ENCODE peak calls at places on chromosomes 6 and 20, in six cellular contexts. One of them, this sample, is unnamed.

GRCh38 chr20:55584964-55585363 is 420.4 kb downstream of the CBLN4 start:
- DNase-seq in adrenal gland: no peak
- DNase-seq in lung: no peak
- DNase-seq in upper lobe of right lung: no peak
- DNase-seq in SK-N-SH: no peak
- DNase-seq in IMR-90: no peak
- DNase-seq in this sample: no peak

GRCh38 chr20:5001174-5002076 is at the start of gene SLC23A2:
- DNase-seq in SK-N-SH: peak; percentile 94
- DNase-seq in IMR-90: no peak
- DNase-seq in adrenal gland: peak; percentile 66
- DNase-seq in upper lobe of right lung: peak; percentile 79
- DNase-seq in lung: peak; percentile 30
- DNase-seq in this sample: peak; percentile 35

GRCh38 chr20:41340327-41341055 is at the start of gene LPIN3:
- DNase-seq in IMR-90: peak; percentile 63
- DNase-seq in upper lobe of right lung: peak; percentile 94
- DNase-seq in adrenal gland: peak; percentile 91
- DNase-seq in SK-N-SH: peak; percentile 84
- DNase-seq in lung: peak; percentile 90
- DNase-seq in this sample: no peak

GRCh38 chr6:32685603-32686002 is 19.1 kb upstream of the HLA-DQB1 start:
- DNase-seq in lung: no peak
- DNase-seq in SK-N-SH: no peak
- DNase-seq in IMR-90: peak; percentile 39
- DNase-seq in upper lobe of right lung: no peak
- DNase-seq in adrenal gland: no peak
- DNase-seq in this sample: no peak

GRCh38 chr20:23544133-23544532 is 24.2 kb downstream of the CST9L start:
- DNase-seq in IMR-90: no peak
- DNase-seq in SK-N-SH: no peak
- DNase-seq in upper lobe of right lung: no peak
- DNase-seq in adrenal gland: no peak
- DNase-seq in lung: no peak
- DNase-seq in this sample: no peak

GRCh38 chr6:155309150-155309549 is 5.1 kb downstream of the TFB1M start:
- DNase-seq in lung: no peak
- DNase-seq in SK-N-SH: no peak
- DNase-seq in IMR-90: peak; percentile 23
- DNase-seq in upper lobe of right lung: no peak
- DNase-seq in adrenal gland: no peak
- DNase-seq in this sample: no peak

GRCh38 chr6:44969446-44970175 is 358.5 kb upstream of the RUNX2 start:
- DNase-seq in IMR-90: peak; percentile 13
- DNase-seq in upper lobe of right lung: no peak
- DNase-seq in lung: no peak
- DNase-seq in SK-N-SH: no peak
- DNase-seq in adrenal gland: no peak
- DNase-seq in this sample: no peak

GRCh38 chr6:13709698-13710551 is 1.7 kb downstream of the RANBP9 start:
- DNase-seq in IMR-90: peak; percentile 79
- DNase-seq in upper lobe of right lung: no peak
- DNase-seq in lung: no peak
- DNase-seq in SK-N-SH: peak; percentile 40
- DNase-seq in adrenal gland: no peak
- DNase-seq in this sample: no peak

GRCh38 chr6:7035837-7036249 is 71.9 kb upstream of the RREB1 start:
- DNase-seq in SK-N-SH: no peak
- DNase-seq in adrenal gland: no peak
- DNase-seq in IMR-90: no peak
- DNase-seq in upper lobe of right lung: no peak
- DNase-seq in lung: no peak
- DNase-seq in this sample: no peak

GRCh38 chr20:36461600-36462439 is 79.5 kb upstream of the MYL9 start:
- DNase-seq in lung: peak; percentile 55
- DNase-seq in IMR-90: peak; percentile 42
- DNase-seq in SK-N-SH: peak; percentile 78
- DNase-seq in adrenal gland: peak; percentile 83
- DNase-seq in upper lobe of right lung: peak; percentile 82
- DNase-seq in this sample: no peak

GRCh38 chr6:142292191-142292924 is 9.4 kb upstream of the ADGRG6 start:
- DNase-seq in IMR-90: no peak
- DNase-seq in SK-N-SH: no peak
- DNase-seq in upper lobe of right lung: no peak
- DNase-seq in adrenal gland: no peak
- DNase-seq in lung: no peak
- DNase-seq in this sample: no peak

GRCh38 chr6:79824231-79824630 is 123.1 kb downstream of the ELOVL4 start:
- DNase-seq in IMR-90: no peak
- DNase-seq in SK-N-SH: no peak
- DNase-seq in upper lobe of right lung: no peak
- DNase-seq in adrenal gland: no peak
- DNase-seq in lung: no peak
- DNase-seq in this sample: no peak

GRCh38 chr6:150409576-150410066 is 40.8 kb downstream of the IYD start:
- DNase-seq in SK-N-SH: no peak
- DNase-seq in lung: peak; percentile 77
- DNase-seq in IMR-90: no peak
- DNase-seq in adrenal gland: peak; percentile 79
- DNase-seq in upper lobe of right lung: no peak
- DNase-seq in this sample: no peak

GRCh38 chr6:34275128-34275804 is 26.5 kb upstream of the SMIM29 start:
- DNase-seq in SK-N-SH: no peak
- DNase-seq in upper lobe of right lung: no peak
- DNase-seq in lung: no peak
- DNase-seq in IMR-90: no peak
- DNase-seq in adrenal gland: no peak
- DNase-seq in this sample: no peak

GRCh38 chr20:19498756-19499155 is 259.3 kb upstream of the RIN2 start:
- DNase-seq in upper lobe of right lung: no peak
- DNase-seq in adrenal gland: no peak
- DNase-seq in SK-N-SH: no peak
- DNase-seq in IMR-90: no peak
- DNase-seq in lung: no peak
- DNase-seq in this sample: no peak

GRCh38 chr6:6820688-6821238 is 232.2 kb downstream of the LY86 start:
- DNase-seq in SK-N-SH: no peak
- DNase-seq in lung: no peak
- DNase-seq in IMR-90: no peak
- DNase-seq in upper lobe of right lung: no peak
- DNase-seq in adrenal gland: no peak
- DNase-seq in this sample: no peak

GRCh38 chr6:118709859-118710350 is 58.5 kb upstream of the CEP85L start:
- DNase-seq in SK-N-SH: no peak
- DNase-seq in adrenal gland: peak; percentile 57
- DNase-seq in upper lobe of right lung: no peak
- DNase-seq in lung: peak; percentile 32
- DNase-seq in IMR-90: peak; percentile 86
- DNase-seq in this sample: no peak

GRCh38 chr6:127716425-127716930 is 139.5 kb downstream of the C6orf58 start:
- DNase-seq in lung: no peak
- DNase-seq in upper lobe of right lung: no peak
- DNase-seq in IMR-90: no peak
- DNase-seq in adrenal gland: no peak
- DNase-seq in SK-N-SH: no peak
- DNase-seq in this sample: no peak

GRCh38 chr6:148999921-149000589 is 253.2 kb downstream of the UST start:
- DNase-seq in upper lobe of right lung: no peak
- DNase-seq in lung: peak; percentile 62
- DNase-seq in IMR-90: peak; percentile 87
- DNase-seq in SK-N-SH: no peak
- DNase-seq in adrenal gland: peak; percentile 96
- DNase-seq in this sample: no peak

GRCh38 chr6:46882622-46883021 is 39.1 kb downstream of the ADGRF5 start:
- DNase-seq in adrenal gland: no peak
- DNase-seq in upper lobe of right lung: no peak
- DNase-seq in lung: no peak
- DNase-seq in IMR-90: no peak
- DNase-seq in SK-N-SH: no peak
- DNase-seq in this sample: no peak

GRCh38 chr20:25173886-25174308 is 21.6 kb upstream of the ENTPD6 start:
- DNase-seq in lung: no peak
- DNase-seq in upper lobe of right lung: no peak
- DNase-seq in SK-N-SH: no peak
- DNase-seq in adrenal gland: no peak
- DNase-seq in IMR-90: no peak
- DNase-seq in this sample: no peak

DNA sequence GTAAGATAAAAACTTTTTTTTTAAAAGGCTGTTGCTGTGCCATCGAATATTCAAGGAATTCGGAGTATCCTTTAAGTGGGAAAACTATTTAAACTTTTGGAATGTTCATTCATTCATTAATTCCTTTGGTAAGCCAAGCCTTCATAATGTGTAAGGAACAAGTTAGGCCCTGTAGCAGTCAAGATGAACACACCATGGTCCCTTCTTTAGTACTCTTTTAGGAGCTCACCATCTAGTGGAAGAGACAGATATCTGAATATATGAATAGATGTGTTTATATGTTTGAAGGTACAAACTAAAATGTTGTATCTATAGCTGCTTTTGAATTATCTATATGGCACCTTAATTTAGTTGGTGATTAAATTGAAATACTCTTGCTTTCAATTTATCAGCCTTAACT is 5.8 kb downstream of the SPO11 start:
- DNase-seq in SK-N-SH: no peak
- DNase-seq in IMR-90: no peak
- DNase-seq in upper lobe of right lung: no peak
- DNase-seq in adrenal gland: no peak
- DNase-seq in lung: no peak
- DNase-seq in this sample: no peak
- TF ChIP-seq CTCF in SK-N-SH: no peak
- TF ChIP-seq CTCF in IMR-90: no peak
- TF ChIP-seq CTCF in upper lobe of right lung: no peak
- TF ChIP-seq CTCF in adrenal gland: no peak
- TF ChIP-seq CTCF in lung: no peak
- TF ChIP-seq CTCF in this sample: peak; percentile 17

GRCh38 chr6:125748534-125749111 is 809 bp upstream of the HEY2 start:
- DNase-seq in SK-N-SH: peak; percentile 36
- DNase-seq in upper lobe of right lung: no peak
- DNase-seq in adrenal gland: peak; percentile 53
- DNase-seq in lung: no peak
- DNase-seq in IMR-90: peak; percentile 10
- DNase-seq in this sample: no peak

GRCh38 chr6:125750692-125751333 is 1.4 kb downstream of the HEY2 start:
- DNase-seq in SK-N-SH: no peak
- DNase-seq in upper lobe of right lung: no peak
- DNase-seq in lung: no peak
- DNase-seq in IMR-90: no peak
- DNase-seq in adrenal gland: no peak
- DNase-seq in this sample: no peak

GRCh38 chr6:125747589-125748533 is 1.6 kb upstream of the HEY2 start:
- DNase-seq in adrenal gland: peak; percentile 58
- DNase-seq in lung: no peak
- DNase-seq in upper lobe of right lung: peak; percentile 71
- DNase-seq in IMR-90: no peak
- DNase-seq in SK-N-SH: peak; percentile 52
- DNase-seq in this sample: no peak

GRCh38 chr6:125749864-125750691 is 646 bp downstream of the HEY2 start:
- DNase-seq in upper lobe of right lung: no peak
- DNase-seq in IMR-90: no peak
- DNase-seq in adrenal gland: no peak
- DNase-seq in lung: no peak
- DNase-seq in SK-N-SH: no peak
- DNase-seq in this sample: peak; percentile 42

DNA sequence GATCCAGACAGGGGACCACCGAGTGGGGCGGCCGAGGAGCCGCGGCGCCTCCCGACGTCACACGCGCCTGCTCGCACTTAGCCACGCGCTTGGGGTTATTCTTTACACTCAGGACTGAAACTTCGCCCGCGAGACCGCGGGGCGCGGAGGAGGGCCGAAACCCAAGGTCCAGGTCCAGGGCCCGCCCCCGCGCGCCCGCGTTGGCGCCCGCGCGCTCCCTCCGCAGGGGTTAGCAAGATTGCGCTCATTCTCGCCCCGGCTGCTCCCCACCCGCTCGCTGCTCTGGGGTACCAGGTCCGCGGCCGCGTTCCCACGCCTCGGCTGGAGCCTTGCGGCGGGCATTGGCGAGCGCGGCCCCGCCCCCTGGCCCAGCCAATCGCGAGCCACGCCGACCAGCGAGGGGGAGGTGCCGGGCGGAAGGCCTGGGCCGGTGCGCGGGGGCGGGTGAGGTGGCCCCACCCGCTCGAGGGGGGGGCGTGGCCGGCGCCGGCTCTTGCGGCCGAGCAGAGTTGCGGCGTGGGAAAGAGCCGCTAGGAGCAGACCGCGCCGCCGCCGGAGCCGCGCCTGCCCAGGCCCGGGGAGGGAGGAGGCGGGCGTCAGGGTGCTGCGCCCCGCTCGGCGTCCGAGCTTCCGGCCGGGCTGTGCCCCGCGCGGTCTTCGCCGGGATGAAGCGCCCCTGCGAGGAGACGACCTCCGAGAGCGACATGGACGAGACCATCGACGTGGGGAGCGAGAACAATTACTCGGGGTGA is at the start of gene HEY2:
- DNase-seq in SK-N-SH: peak; percentile 99
- DNase-seq in adrenal gland: peak; percentile 92
- DNase-seq in IMR-90: peak; percentile 81
- DNase-seq in upper lobe of right lung: peak; percentile 97
- DNase-seq in lung: peak; percentile 90
- DNase-seq in this sample: peak; percentile 87
- H3K27me3 ChIP-seq in SK-N-SH: peaks cover 67% of the 10 kb centered on the region
- H3K27me3 ChIP-seq in adrenal gland: peaks cover 45% of the 10 kb centered on the region
- H3K27me3 ChIP-seq in IMR-90: peaks cover 64% of the 10 kb centered on the region
- H3K27me3 ChIP-seq in upper lobe of right lung: peaks cover 86% of the 10 kb centered on the region
- H3K27me3 ChIP-seq in lung: no peaks in the 10 kb centered on the region
- H3K27me3 ChIP-seq in this sample: no peaks in the 10 kb centered on the region

GRCh38 chr6:168825226-168826077 is 384.5 kb downstream of the SMOC2 start:
- DNase-seq in SK-N-SH: no peak
- DNase-seq in lung: no peak
- DNase-seq in adrenal gland: no peak
- DNase-seq in upper lobe of right lung: no peak
- DNase-seq in IMR-90: no peak
- DNase-seq in this sample: no peak
- H3K4me3 ChIP-seq in SK-N-SH: no peak overlapping the region
- H3K4me3 ChIP-seq in lung: no peak overlapping the region
- H3K4me3 ChIP-seq in adrenal gland: no peak overlapping the region
- H3K4me3 ChIP-seq in upper lobe of right lung: no peak overlapping the region
- H3K4me3 ChIP-seq in IMR-90: no peak overlapping the region
- H3K4me3 ChIP-seq in this sample: no peak overlapping the region

GRCh38 chr6:2505624-2506023 is 245.1 kb downstream of the MYLK4 start:
- DNase-seq in lung: no peak
- DNase-seq in adrenal gland: no peak
- DNase-seq in IMR-90: no peak
- DNase-seq in upper lobe of right lung: no peak
- DNase-seq in SK-N-SH: peak; percentile 30
- DNase-seq in this sample: no peak
- TF ChIP-seq CTCF in lung: no peak
- TF ChIP-seq CTCF in adrenal gland: no peak
- TF ChIP-seq CTCF in IMR-90: peak; percentile 17
- TF ChIP-seq CTCF in upper lobe of right lung: peak; percentile 20
- TF ChIP-seq CTCF in SK-N-SH: peak; percentile 37
- TF ChIP-seq CTCF in this sample: no peak

This sample was measured in dorsolateral prefrontal cortex.